ENCODE peak calls at places on chromosomes 7 and 10, in ten cellular contexts. X is hepatocyte; U is heart right ventricle; L is activated T-cell treated with anti-CD3 and anti-CD28 coated beads, Interleukin-2, amount 50 U/mL, for 4 hours; W is activated naive CD8-positive, alpha-beta T cell treated with anti-CD3 and anti-CD28 coated beads, Interleukin-2, amount 50 U/mL, for 24 hours; Y is lower leg skin; T is stimulated activated CD4-positive, alpha-beta T cell treated with anti-CD3 and anti-CD28 coated beads, Interleukin-2, amount 100 ng/mL, for 48 hours; A is T1000; S is HCT116; I is naive B cell. H is an unnamed sample.

GRCh38 chr10:49035920-49036319 is 79.4 kb downstream of the VSTM4 start:
- DNase-seq in U (no peak), L (no peak), Y (no peak), S (no peak), I (no peak), X (no peak), T (no peak), W (no peak), A (no peak), H (no peak)

GRCh38 chr10:15309221-15309620 is 61.9 kb downstream of the FAM171A1 start:
- DNase-seq in S (no peak), Y (no peak), U (no peak), X (no peak), A (no peak), L (no peak), T (no peak), I (no peak), W (no peak), H (no peak)

GRCh38 chr10:125159486-125159931 is 854 bp downstream of the CTBP2 start:
- DNase-seq in L (no peak), Y (peak; percentile 84), I (no peak), A (no peak), S (no peak), W (peak; percentile 11), T (no peak), X (peak; percentile 45), U (no peak), H (peak; percentile 41)

GRCh38 chr7:158392251-158392650 is 195.4 kb downstream of the PTPRN2 start:
- DNase-seq in U (no peak), L (no peak), S (no peak), I (no peak), T (no peak), Y (no peak), W (no peak), X (no peak), A (no peak), H (no peak)

GRCh38 chr7:73644887-73645286 is 20.6 kb upstream of the MLXIPL start:
- DNase-seq in W (no peak), S (no peak), A (no peak), I (no peak), Y (no peak), X (no peak), U (no peak), T (no peak), L (no peak), H (no peak)

GRCh38 chr10:76430330-76430729 is 998.9 kb downstream of the LRMDA start:
- DNase-seq in T (no peak), L (no peak), S (no peak), A (no peak), W (no peak), X (no peak), U (no peak), Y (no peak), I (no peak), H (no peak)

GRCh38 chr7:50202052-50202555 is 102.4 kb upstream of the IKZF1 start:
- DNase-seq in U (no peak), A (no peak), T (no peak), X (no peak), I (no peak), S (no peak), W (no peak), Y (no peak), L (no peak), H (no peak)

GRCh38 chr10:59803714-59804113 is 50.5 kb upstream of the MRLN start:
- DNase-seq in U (no peak), I (no peak), W (no peak), T (no peak), S (no peak), Y (no peak), A (no peak), X (no peak), L (no peak), H (no peak)

GRCh38 chr10:3990307-3990706 is 205.3 kb upstream of the KLF6 start:
- DNase-seq in U (no peak), I (no peak), Y (no peak), T (no peak), L (no peak), W (no peak), S (no peak), A (no peak), X (no peak), H (no peak)

GRCh38 chr7:154859747-154860620 is 142.9 kb downstream of the PAXIP1 start:
- DNase-seq in T (no peak), W (no peak), I (no peak), S (no peak), Y (no peak), U (no peak), A (no peak), X (no peak), L (no peak), H (no peak)

GRCh38 chr7:31687024-31687423 is at the start of gene PPP1R17:
- DNase-seq in A (no peak), T (no peak), W (no peak), I (no peak), S (no peak), L (no peak), Y (no peak), U (peak; percentile 24), X (peak; percentile 11), H (peak; percentile 39)

H was measured in left cardiac atrium.